ENCODE peak calls at places on chromosomes 4 and X, in five cellular contexts. G, R, N, S and T are unnamed samples. For H3K27me3, the result is how much of the 10 kb centered on the place peaks cover.

GRCh38 chrX:39953879-39954278 is 143.9 kb downstream of the BCOR start:
- DNase-seq in G (peak), R (no peak), N (peak), S (peak), T (peak)

GRCh38 chrX:119003462-119003861 is 29.0 kb downstream of the LONRF3 start:
- DNase-seq in G (no peak), R (no peak), N (no peak), S (no peak), T (no peak)

GRCh38 chr4:40255722-40256281 is 59.0 kb downstream of the RHOH start:
- DNase-seq in G (no peak), R (no peak), N (peak), S (peak), T (no peak)

GRCh38 chr4:54843946-54844345 is 186.2 kb downstream of the KIT start:
- DNase-seq in G (no peak), R (no peak), N (no peak), S (no peak), T (no peak)

GRCh38 chrX:29496636-29497180 is 718.7 kb upstream of the MAGEB2 start:
- DNase-seq in G (no peak), R (no peak), N (peak), S (no peak), T (no peak)

GRCh38 chrX:44178271-44178670 is 165.2 kb downstream of the EFHC2 start:
- DNase-seq in G (no peak), R (no peak), N (no peak), S (no peak), T (no peak)

GRCh38 chr4:25020240-25020639 is 10.5 kb downstream of the LGI2 start:
- DNase-seq in G (no peak), R (no peak), N (no peak), S (peak), T (no peak)

GRCh38 chrX:100413231-100413630 is 3.2 kb upstream of the PCDH19 start:
- DNase-seq in G (no peak), R (no peak), N (peak), S (peak), T (no peak)

GRCh38 chr4:4675636-4676035 is 133.8 kb upstream of the STX18 start:
- DNase-seq in G (peak), R (no peak), N (no peak), S (no peak), T (no peak)

GRCh38 chrX:21674430-21675186 is 16.5 kb upstream of the KLHL34 start:
- DNase-seq in G (no peak), R (no peak), N (no peak), S (no peak), T (no peak)

GRCh38 chr4:6732441-6733357 is 16.7 kb downstream of the BLOC1S4 start:
- DNase-seq in G (peak), R (peak), N (peak), S (peak), T (no peak)

GRCh38 chr4:166882221-166882620 is 352.1 kb downstream of the SPOCK3 start:
- DNase-seq in G (no peak), R (no peak), N (no peak), S (no peak), T (no peak)

GRCh38 chr4:141238196-141238595 is 17.5 kb downstream of the ZNF330 start:
- DNase-seq in G (no peak), R (no peak), N (no peak), S (no peak), T (no peak)

GRCh38 chrX:25198891-25199290 is 183.1 kb upstream of the ARX start:
- DNase-seq in G (no peak), R (no peak), N (no peak), S (no peak), T (no peak)

GRCh38 chr4:186757696-186758330 is 34.2 kb upstream of the FAT1 start:
- DNase-seq in G (no peak), R (no peak), N (no peak), S (no peak), T (no peak)

GRCh38 chr4:3614731-3614980 is 82.4 kb upstream of the LRPAP1 start:
- DNase-seq in G (peak), R (no peak), N (no peak), S (no peak), T (no peak)

GRCh38 chrX:26586570-26586969 is 370.6 kb downstream of the MAGEB5 start:
- DNase-seq in G (no peak), R (no peak), N (no peak), S (no peak), T (no peak)

GRCh38 chr4:76738081-76738931 is 159.6 kb downstream of the SOWAHB start:
- DNase-seq in G (peak), R (no peak), N (peak), S (peak), T (no peak)

GRCh38 chrX:74540635-74541249 is 73.7 kb downstream of the RLIM start:
- DNase-seq in G (no peak), R (no peak), N (no peak), S (no peak), T (no peak)

GRCh38 chr4:122930877-122931276 is 8.5 kb upstream of the NUDT6 start:
- DNase-seq in G (no peak), R (no peak), N (peak), S (no peak), T (no peak)

GRCh38 chrX:145099204-145099603 is 148.1 kb upstream of the SPANXN1 start:
- DNase-seq in G (no peak), R (no peak), N (no peak), S (no peak), T (no peak)

GRCh38 chr4:10458190-10458589 is 964 bp upstream of the ZNF518B start:
- DNase-seq in G (no peak), R (no peak), N (no peak), S (peak), T (no peak)

GRCh38 chr4:59597536-59598232 is 1602.4 kb upstream of the ADGRL3 start:
- DNase-seq in G (no peak), R (no peak), N (no peak), S (no peak), T (no peak)

GRCh38 chrX:38192007-38192625 is 28.6 kb downstream of the SRPX start:
- DNase-seq in G (no peak), R (no peak), N (peak), S (no peak), T (no peak)
- TF ChIP-seq CTCF in G (no peak), R (peak), N (peak), S (peak), T (peak)

GRCh38 chr4:38677466-38677865 is 13.5 kb downstream of the KLF3 start:
- DNase-seq in G (no peak), R (no peak), N (no peak), S (no peak), T (no peak)
- H3K27ac ChIP-seq in G (peak), R (no peak), N (no peak), S (peak), T (no peak)

DNA sequence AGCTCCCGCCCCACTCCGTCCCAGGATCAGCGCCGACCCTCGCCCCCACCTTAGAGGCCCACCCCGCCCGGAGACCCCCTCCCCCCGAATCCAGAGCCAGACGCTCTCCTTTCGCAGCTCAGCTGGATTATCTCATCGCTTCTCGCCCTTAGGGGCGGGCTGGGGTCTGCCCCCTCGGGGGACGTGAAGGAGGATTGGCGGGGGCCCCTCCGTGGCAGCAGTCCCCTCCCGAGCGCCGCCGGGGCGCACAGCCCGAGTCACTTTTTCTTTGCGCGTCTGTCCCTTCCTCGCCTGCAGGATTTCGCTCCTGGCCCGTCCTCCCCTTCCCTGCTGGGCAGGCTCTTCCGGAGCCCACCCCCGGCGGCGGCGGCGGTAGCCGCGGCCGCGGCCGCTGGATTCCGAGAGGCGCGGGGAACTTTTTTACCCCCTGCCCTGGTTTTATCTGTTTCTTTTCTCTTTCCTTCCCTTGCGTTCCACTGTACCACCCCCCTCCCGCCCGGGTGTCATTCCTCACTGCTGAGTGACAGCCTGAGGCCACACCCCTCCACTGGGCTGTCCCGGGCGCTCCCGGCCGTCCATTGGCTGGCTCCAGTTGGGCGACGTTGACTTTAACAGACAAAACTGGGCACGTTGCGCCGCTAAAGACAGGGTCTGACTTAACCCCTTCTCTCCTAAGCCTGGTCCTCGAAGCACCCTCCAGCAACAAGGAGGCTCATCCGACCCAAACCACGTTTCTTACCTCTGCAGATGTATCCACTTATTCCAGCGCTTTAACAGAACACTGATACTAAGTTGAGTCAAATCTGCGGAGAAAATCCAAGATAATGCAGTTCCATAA is 467 bp upstream of the NKX3-2 start:
- DNase-seq in G (peak), R (no peak), N (peak), S (peak), T (peak)
- H3K27me3 ChIP-seq in G (half or more), R (half or more), N (half or more), S (half or more), T (half or more)

GRCh38 chrX:47456080-47456479 is 26.9 kb downstream of the ZNF41 start:
- DNase-seq in G (no peak), R (peak), N (no peak), S (no peak), T (no peak)
- TF ChIP-seq CTCF in G (no peak), R (no peak), N (no peak), S (no peak), T (no peak)